ENCODE peak calls at places on chromosomes 12 and 14, in six cellular contexts. U is astrocyte of the spinal cord, H is PC-3, G is lung, Q is MM.1S, B is mammary epithelial cell. S is an unnamed sample.

GRCh38 chr14:101958418-101959185 is 5.8 kb upstream of the DYNC1H1 start:
- DNase-seq in U (no peak), H (no peak), G (no peak), Q (no peak), B (no peak), S (no peak)

GRCh38 chr12:39081910-39082309 is 176.5 kb upstream of the CPNE8 start:
- DNase-seq in U (no peak), H (no peak), G (no peak), Q (no peak), B (no peak), S (no peak)

GRCh38 chr12:45913631-45914030 is 76.7 kb downstream of the SCAF11 start:
- DNase-seq in U (no peak), H (no peak), G (no peak), Q (no peak), B (no peak), S (no peak)

GRCh38 chr12:93664573-93665138 is 12.5 kb upstream of the CRADD start:
- DNase-seq in U (peak; percentile 5), H (peak; percentile 29), G (no peak), Q (no peak), B (peak; percentile 81), S (peak; percentile 77)

GRCh38 chr14:91417983-91418386 is 365 bp upstream of the CCDC88C start:
- DNase-seq in U (no peak), H (peak; percentile 63), G (no peak), Q (peak; percentile 58), B (no peak), S (peak; percentile 62)

GRCh38 chr14:51449666-51450061 is 202.0 kb upstream of the FRMD6 start:
- DNase-seq in U (no peak), H (no peak), G (no peak), Q (no peak), B (no peak), S (no peak)

GRCh38 chr12:49672351-49673181 is 34.6 kb downstream of the FMNL3 start:
- DNase-seq in U (no peak), H (no peak), G (no peak), Q (no peak), B (no peak), S (no peak)

GRCh38 chr14:55752580-55753365 is 172.8 kb downstream of the KTN1 start:
- DNase-seq in U (peak; percentile 61), H (peak; percentile 100), G (peak; percentile 72), Q (no peak), B (peak; percentile 11), S (peak; percentile 89)

GRCh38 chr12:57813111-57813970 is 5.2 kb downstream of the AVIL start:
- DNase-seq in U (peak; percentile 28), H (no peak), G (no peak), Q (no peak), B (no peak), S (no peak)

GRCh38 chr12:123660328-123660727 is 10.6 kb upstream of the TCTN2 start:
- DNase-seq in U (peak; percentile 49), H (peak; percentile 96), G (no peak), Q (no peak), B (peak; percentile 92), S (peak; percentile 90)

GRCh38 chr14:23443881-23444280 is 8.4 kb upstream of the MYH7 start:
- DNase-seq in U (no peak), H (no peak), G (no peak), Q (no peak), B (no peak), S (no peak)

GRCh38 chr12:108689314-108690190 is 41.8 kb downstream of the CORO1C start:
- DNase-seq in U (peak; percentile 70), H (no peak), G (no peak), Q (peak; percentile 41), B (no peak), S (no peak)
- TF ChIP-seq CTCF in U (no peak), H (no peak), G (no peak), Q (no peak), B (no peak), S (no peak)

GRCh38 chr14:59848671-59849070 is 21.9 kb downstream of the RTN1 start:
- DNase-seq in U (no peak), H (no peak), G (no peak), Q (no peak), B (no peak), S (no peak)

GRCh38 chr14:59847711-59848110 is 22.9 kb downstream of the RTN1 start:
- DNase-seq in U (no peak), H (no peak), G (no peak), Q (no peak), B (no peak), S (no peak)

GRCh38 chr14:59849371-59850130 is 21.0 kb downstream of the RTN1 start:
- DNase-seq in U (peak; percentile 10), H (no peak), G (no peak), Q (no peak), B (no peak), S (no peak)

GRCh38 chr14:59850458-59850857 is 20.1 kb downstream of the RTN1 start:
- DNase-seq in U (no peak), H (no peak), G (no peak), Q (no peak), B (no peak), S (no peak)

DNA sequence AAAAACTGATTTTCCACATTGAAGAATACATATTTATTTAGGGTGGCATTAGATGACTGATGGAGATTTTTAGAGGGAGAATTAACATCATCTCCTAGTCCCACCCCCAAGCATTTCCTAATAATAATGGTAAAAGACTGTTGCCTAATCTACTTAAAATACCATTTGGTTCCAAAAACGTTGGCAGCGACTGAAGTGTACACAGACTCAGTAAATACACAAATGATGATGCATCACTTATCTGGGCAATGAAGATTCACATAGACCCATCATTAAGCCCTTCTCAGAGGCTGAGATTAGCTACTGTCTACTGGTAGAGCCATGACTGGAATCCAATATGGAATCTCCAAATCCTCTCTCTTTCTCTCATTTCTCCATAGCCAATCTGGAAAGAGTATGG is 18.2 kb downstream of the RTN1 start:
- DNase-seq in U (no peak), H (peak; percentile 36), G (no peak), Q (no peak), B (no peak), S (no peak)
- H3K4me3 ChIP-seq in U (no peak overlapping the region), H (no peak overlapping the region), G (no peak overlapping the region), Q (no peak overlapping the region), B (no peak overlapping the region), S (no peak overlapping the region)

DNA sequence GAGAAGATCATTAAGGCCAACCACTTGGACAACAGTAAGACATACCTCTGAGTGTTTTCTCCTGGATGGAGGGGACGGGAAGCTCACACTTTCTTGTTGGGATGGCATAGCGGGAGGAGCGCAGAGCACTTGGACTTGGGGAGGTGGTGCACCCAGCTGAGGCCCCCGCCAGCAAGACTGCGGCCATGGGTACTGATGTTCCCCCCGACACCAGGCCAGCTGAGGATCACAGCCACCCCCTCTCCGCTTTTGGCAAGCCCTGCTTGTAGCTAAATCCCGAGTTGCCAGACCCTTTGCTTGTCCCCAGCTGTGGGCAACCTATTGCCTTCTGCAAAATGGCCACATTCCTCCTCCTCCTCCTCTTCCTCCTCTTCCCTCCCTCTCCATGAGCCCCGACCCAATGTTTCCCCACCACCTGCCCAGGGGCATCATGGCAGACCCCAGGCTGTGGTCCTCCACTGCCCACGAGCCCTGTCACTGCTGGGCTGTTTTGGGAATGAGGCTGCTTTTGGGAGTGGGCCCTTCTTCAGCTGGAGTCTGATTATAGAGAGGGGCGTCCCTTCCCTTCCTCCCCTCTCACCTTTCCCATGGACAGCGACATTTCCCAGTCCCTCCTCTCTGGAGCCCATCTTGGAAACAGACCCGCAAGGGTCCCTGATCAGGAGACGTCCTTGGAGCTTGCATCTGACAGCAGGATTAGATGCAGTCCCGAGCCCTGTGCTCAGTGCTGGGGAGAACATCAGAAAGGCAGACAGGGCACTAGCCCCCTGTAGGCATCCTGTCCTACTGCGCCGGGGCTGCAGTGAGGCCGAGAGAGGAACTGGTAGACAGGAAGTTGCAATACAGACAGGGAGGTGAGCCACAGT is 62.9 kb downstream of the PRMT8 start:
- DNase-seq in U (no peak), H (no peak), G (no peak), Q (no peak), B (no peak), S (no peak)
- TF ChIP-seq CTCF in U (no peak), H (no peak), G (no peak), Q (no peak), B (no peak), S (no peak)

GRCh38 chr14:22429546-22429945 is 159.5 kb downstream of the DAD1 start:
- DNase-seq in U (no peak), H (no peak), G (no peak), Q (no peak), B (no peak), S (no peak)

GRCh38 chr14:22432348-22432976 is 156.6 kb downstream of the DAD1 start:
- DNase-seq in U (peak; percentile 97), H (peak; percentile 97), G (peak; percentile 51), Q (no peak), B (peak; percentile 87), S (peak; percentile 93)

GRCh38 chr14:22427771-22428228 is 161.2 kb downstream of the DAD1 start:
- DNase-seq in U (peak; percentile 40), H (no peak), G (peak; percentile 61), Q (no peak), B (peak; percentile 46), S (peak; percentile 69)

GRCh38 chr14:22426711-22427110 is 162.3 kb downstream of the DAD1 start:
- DNase-seq in U (no peak), H (no peak), G (no peak), Q (no peak), B (no peak), S (no peak)

DNA sequence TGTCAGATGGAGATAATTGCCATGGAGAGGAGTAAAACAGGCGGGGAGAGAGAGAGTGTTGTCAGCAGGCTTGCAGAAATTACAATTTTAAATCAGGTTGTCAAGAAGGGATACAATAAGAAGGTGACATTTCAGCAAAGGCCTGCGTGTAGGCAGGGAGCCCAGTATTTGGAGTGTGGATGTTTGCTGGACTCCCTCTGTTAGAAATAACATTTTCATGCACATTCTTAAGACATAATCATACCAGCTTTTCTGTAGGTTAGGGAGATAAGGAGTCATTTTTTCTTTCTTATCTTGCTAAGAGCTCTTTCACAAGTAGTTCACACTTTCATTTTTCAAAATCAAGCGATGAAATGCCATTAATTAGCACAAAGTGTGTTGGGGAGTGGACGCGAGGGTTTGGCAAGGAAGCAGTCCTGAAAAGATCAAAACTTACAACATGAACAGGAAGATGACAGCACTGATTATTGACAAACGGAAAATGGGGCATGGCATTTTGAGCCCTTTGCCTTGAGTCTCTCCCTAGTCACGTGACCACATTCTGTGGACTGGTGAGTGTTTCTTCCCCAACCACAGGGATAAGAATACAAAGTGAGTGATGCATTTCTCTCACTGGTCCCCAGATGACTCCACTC is 160.2 kb downstream of the DAD1 start:
- DNase-seq in U (no peak), H (no peak), G (no peak), Q (no peak), B (no peak), S (peak; percentile 22)
- H3K4me3 ChIP-seq in U (no peak overlapping the region), H (no peak overlapping the region), G (no peak overlapping the region), Q (no peak overlapping the region), B (no peak overlapping the region), S (no peak overlapping the region)